ENCODE peak calls at places on chromosomes 11 and 22, in nine cellular contexts. One of them, this sample, is unnamed.

GRCh38 chr11:118696673-118697226 is 17.3 kb upstream of the TREH start:
- DNase-seq in pancreas: no peak
- DNase-seq in stimulated activated CD4-positive, alpha-beta T cell treated with anti-CD3 and anti-CD28 coated beads, Interleukin-12 subunit alpha, Interleukin-12 subunit beta, amount 100 ng/mL, for 24 hours: no peak
- DNase-seq in NCI-H2081 treated with DMSO at 0.1 percent for 48 hours: no peak
- DNase-seq in NCI-H345: no peak
- DNase-seq in heart left ventricle: no peak
- DNase-seq in osteocyte: no peak
- DNase-seq in activated T-cell treated with anti-CD3 and anti-CD28 coated beads for 1 hour: no peak
- DNase-seq in activated CD4-positive, alpha-beta T cell treated with anti-CD3 and anti-CD28 coated beads, Interleukin-2, amount 50 U/mL, for 4 hours: no peak
- DNase-seq in this sample: no peak

GRCh38 chr11:94128171-94128745 is 383 bp upstream of the PANX1 start:
- DNase-seq in osteocyte: no peak
- DNase-seq in pancreas: no peak
- DNase-seq in activated T-cell treated with anti-CD3 and anti-CD28 coated beads for 1 hour: no peak
- DNase-seq in NCI-H2081 treated with DMSO at 0.1 percent for 48 hours: no peak
- DNase-seq in NCI-H345: no peak
- DNase-seq in heart left ventricle: peak; percentile 48
- DNase-seq in activated CD4-positive, alpha-beta T cell treated with anti-CD3 and anti-CD28 coated beads, Interleukin-2, amount 50 U/mL, for 4 hours: no peak
- DNase-seq in stimulated activated CD4-positive, alpha-beta T cell treated with anti-CD3 and anti-CD28 coated beads, Interleukin-12 subunit alpha, Interleukin-12 subunit beta, amount 100 ng/mL, for 24 hours: no peak
- DNase-seq in this sample: no peak

GRCh38 chr11:2570211-2570811 is 125.5 kb downstream of the KCNQ1 start:
- DNase-seq in heart left ventricle: peak; percentile 20
- DNase-seq in NCI-H345: no peak
- DNase-seq in pancreas: peak; percentile 62
- DNase-seq in osteocyte: no peak
- DNase-seq in activated T-cell treated with anti-CD3 and anti-CD28 coated beads for 1 hour: no peak
- DNase-seq in activated CD4-positive, alpha-beta T cell treated with anti-CD3 and anti-CD28 coated beads, Interleukin-2, amount 50 U/mL, for 4 hours: no peak
- DNase-seq in NCI-H2081 treated with DMSO at 0.1 percent for 48 hours: no peak
- DNase-seq in stimulated activated CD4-positive, alpha-beta T cell treated with anti-CD3 and anti-CD28 coated beads, Interleukin-12 subunit alpha, Interleukin-12 subunit beta, amount 100 ng/mL, for 24 hours: no peak
- DNase-seq in this sample: no peak

GRCh38 chr22:30183271-30183670 is 63.3 kb downstream of the LIF start:
- DNase-seq in heart left ventricle: no peak
- DNase-seq in NCI-H2081 treated with DMSO at 0.1 percent for 48 hours: no peak
- DNase-seq in NCI-H345: no peak
- DNase-seq in stimulated activated CD4-positive, alpha-beta T cell treated with anti-CD3 and anti-CD28 coated beads, Interleukin-12 subunit alpha, Interleukin-12 subunit beta, amount 100 ng/mL, for 24 hours: no peak
- DNase-seq in osteocyte: no peak
- DNase-seq in activated CD4-positive, alpha-beta T cell treated with anti-CD3 and anti-CD28 coated beads, Interleukin-2, amount 50 U/mL, for 4 hours: no peak
- DNase-seq in activated T-cell treated with anti-CD3 and anti-CD28 coated beads for 1 hour: no peak
- DNase-seq in pancreas: no peak
- DNase-seq in this sample: no peak

GRCh38 chr11:130269544-130269943 is 45.2 kb downstream of the ZBTB44 start:
- DNase-seq in activated CD4-positive, alpha-beta T cell treated with anti-CD3 and anti-CD28 coated beads, Interleukin-2, amount 50 U/mL, for 4 hours: no peak
- DNase-seq in stimulated activated CD4-positive, alpha-beta T cell treated with anti-CD3 and anti-CD28 coated beads, Interleukin-12 subunit alpha, Interleukin-12 subunit beta, amount 100 ng/mL, for 24 hours: no peak
- DNase-seq in osteocyte: no peak
- DNase-seq in NCI-H2081 treated with DMSO at 0.1 percent for 48 hours: no peak
- DNase-seq in heart left ventricle: no peak
- DNase-seq in NCI-H345: no peak
- DNase-seq in activated T-cell treated with anti-CD3 and anti-CD28 coated beads for 1 hour: no peak
- DNase-seq in pancreas: no peak
- DNase-seq in this sample: no peak

GRCh38 chr11:100932474-100933100 is 197.0 kb downstream of the PGR start:
- DNase-seq in pancreas: no peak
- DNase-seq in activated T-cell treated with anti-CD3 and anti-CD28 coated beads for 1 hour: no peak
- DNase-seq in NCI-H2081 treated with DMSO at 0.1 percent for 48 hours: no peak
- DNase-seq in heart left ventricle: no peak
- DNase-seq in activated CD4-positive, alpha-beta T cell treated with anti-CD3 and anti-CD28 coated beads, Interleukin-2, amount 50 U/mL, for 4 hours: no peak
- DNase-seq in osteocyte: no peak
- DNase-seq in NCI-H345: peak; percentile 30
- DNase-seq in stimulated activated CD4-positive, alpha-beta T cell treated with anti-CD3 and anti-CD28 coated beads, Interleukin-12 subunit alpha, Interleukin-12 subunit beta, amount 100 ng/mL, for 24 hours: no peak
- DNase-seq in this sample: no peak

GRCh38 chr22:47367107-47367690 is 604.7 kb downstream of the TBC1D22A start:
- DNase-seq in activated CD4-positive, alpha-beta T cell treated with anti-CD3 and anti-CD28 coated beads, Interleukin-2, amount 50 U/mL, for 4 hours: no peak
- DNase-seq in NCI-H2081 treated with DMSO at 0.1 percent for 48 hours: no peak
- DNase-seq in heart left ventricle: no peak
- DNase-seq in stimulated activated CD4-positive, alpha-beta T cell treated with anti-CD3 and anti-CD28 coated beads, Interleukin-12 subunit alpha, Interleukin-12 subunit beta, amount 100 ng/mL, for 24 hours: no peak
- DNase-seq in osteocyte: peak; percentile 69
- DNase-seq in pancreas: no peak
- DNase-seq in activated T-cell treated with anti-CD3 and anti-CD28 coated beads for 1 hour: no peak
- DNase-seq in NCI-H345: no peak
- DNase-seq in this sample: no peak

GRCh38 chr11:47161134-47161854 is 15.4 kb downstream of the ARFGAP2 start:
- DNase-seq in stimulated activated CD4-positive, alpha-beta T cell treated with anti-CD3 and anti-CD28 coated beads, Interleukin-12 subunit alpha, Interleukin-12 subunit beta, amount 100 ng/mL, for 24 hours: no peak
- DNase-seq in NCI-H345: peak; percentile 50
- DNase-seq in activated CD4-positive, alpha-beta T cell treated with anti-CD3 and anti-CD28 coated beads, Interleukin-2, amount 50 U/mL, for 4 hours: peak; percentile 41
- DNase-seq in activated T-cell treated with anti-CD3 and anti-CD28 coated beads for 1 hour: peak; percentile 46
- DNase-seq in NCI-H2081 treated with DMSO at 0.1 percent for 48 hours: peak; percentile 15
- DNase-seq in osteocyte: no peak
- DNase-seq in pancreas: peak; percentile 85
- DNase-seq in heart left ventricle: peak; percentile 59
- DNase-seq in this sample: peak; percentile 55

GRCh38 chr22:49100764-49101163 is 726.9 kb downstream of the BRD1 start:
- DNase-seq in NCI-H2081 treated with DMSO at 0.1 percent for 48 hours: no peak
- DNase-seq in activated T-cell treated with anti-CD3 and anti-CD28 coated beads for 1 hour: no peak
- DNase-seq in stimulated activated CD4-positive, alpha-beta T cell treated with anti-CD3 and anti-CD28 coated beads, Interleukin-12 subunit alpha, Interleukin-12 subunit beta, amount 100 ng/mL, for 24 hours: no peak
- DNase-seq in osteocyte: no peak
- DNase-seq in heart left ventricle: no peak
- DNase-seq in pancreas: no peak
- DNase-seq in NCI-H345: no peak
- DNase-seq in activated CD4-positive, alpha-beta T cell treated with anti-CD3 and anti-CD28 coated beads, Interleukin-2, amount 50 U/mL, for 4 hours: no peak
- DNase-seq in this sample: no peak

GRCh38 chr11:43868852-43869567 is 11.6 kb upstream of the ALKBH3 start:
- DNase-seq in stimulated activated CD4-positive, alpha-beta T cell treated with anti-CD3 and anti-CD28 coated beads, Interleukin-12 subunit alpha, Interleukin-12 subunit beta, amount 100 ng/mL, for 24 hours: peak; percentile 8
- DNase-seq in activated CD4-positive, alpha-beta T cell treated with anti-CD3 and anti-CD28 coated beads, Interleukin-2, amount 50 U/mL, for 4 hours: peak; percentile 2
- DNase-seq in osteocyte: no peak
- DNase-seq in activated T-cell treated with anti-CD3 and anti-CD28 coated beads for 1 hour: no peak
- DNase-seq in pancreas: no peak
- DNase-seq in NCI-H2081 treated with DMSO at 0.1 percent for 48 hours: no peak
- DNase-seq in heart left ventricle: no peak
- DNase-seq in NCI-H345: no peak
- DNase-seq in this sample: no peak

GRCh38 chr11:131661137-131661536 is 290.7 kb downstream of the NTM start:
- DNase-seq in pancreas: no peak
- DNase-seq in osteocyte: no peak
- DNase-seq in activated T-cell treated with anti-CD3 and anti-CD28 coated beads for 1 hour: no peak
- DNase-seq in stimulated activated CD4-positive, alpha-beta T cell treated with anti-CD3 and anti-CD28 coated beads, Interleukin-12 subunit alpha, Interleukin-12 subunit beta, amount 100 ng/mL, for 24 hours: no peak
- DNase-seq in heart left ventricle: no peak
- DNase-seq in NCI-H2081 treated with DMSO at 0.1 percent for 48 hours: no peak
- DNase-seq in NCI-H345: no peak
- DNase-seq in activated CD4-positive, alpha-beta T cell treated with anti-CD3 and anti-CD28 coated beads, Interleukin-2, amount 50 U/mL, for 4 hours: no peak
- DNase-seq in this sample: no peak

GRCh38 chr22:43207386-43207785 is 20.5 kb upstream of the TTLL12 start:
- DNase-seq in activated CD4-positive, alpha-beta T cell treated with anti-CD3 and anti-CD28 coated beads, Interleukin-2, amount 50 U/mL, for 4 hours: no peak
- DNase-seq in activated T-cell treated with anti-CD3 and anti-CD28 coated beads for 1 hour: no peak
- DNase-seq in heart left ventricle: no peak
- DNase-seq in pancreas: no peak
- DNase-seq in stimulated activated CD4-positive, alpha-beta T cell treated with anti-CD3 and anti-CD28 coated beads, Interleukin-12 subunit alpha, Interleukin-12 subunit beta, amount 100 ng/mL, for 24 hours: no peak
- DNase-seq in osteocyte: no peak
- DNase-seq in NCI-H345: no peak
- DNase-seq in NCI-H2081 treated with DMSO at 0.1 percent for 48 hours: no peak
- DNase-seq in this sample: no peak

GRCh38 chr22:48105254-48105653 is 1342.8 kb downstream of the TBC1D22A start:
- DNase-seq in NCI-H2081 treated with DMSO at 0.1 percent for 48 hours: no peak
- DNase-seq in osteocyte: peak; percentile 77
- DNase-seq in stimulated activated CD4-positive, alpha-beta T cell treated with anti-CD3 and anti-CD28 coated beads, Interleukin-12 subunit alpha, Interleukin-12 subunit beta, amount 100 ng/mL, for 24 hours: no peak
- DNase-seq in activated T-cell treated with anti-CD3 and anti-CD28 coated beads for 1 hour: no peak
- DNase-seq in pancreas: no peak
- DNase-seq in activated CD4-positive, alpha-beta T cell treated with anti-CD3 and anti-CD28 coated beads, Interleukin-2, amount 50 U/mL, for 4 hours: no peak
- DNase-seq in NCI-H345: no peak
- DNase-seq in heart left ventricle: no peak
- DNase-seq in this sample: no peak

GRCh38 chr22:17436382-17436951 is 67.2 kb downstream of the CECR2 start:
- DNase-seq in stimulated activated CD4-positive, alpha-beta T cell treated with anti-CD3 and anti-CD28 coated beads, Interleukin-12 subunit alpha, Interleukin-12 subunit beta, amount 100 ng/mL, for 24 hours: no peak
- DNase-seq in pancreas: no peak
- DNase-seq in activated T-cell treated with anti-CD3 and anti-CD28 coated beads for 1 hour: no peak
- DNase-seq in osteocyte: no peak
- DNase-seq in NCI-H2081 treated with DMSO at 0.1 percent for 48 hours: no peak
- DNase-seq in NCI-H345: no peak
- DNase-seq in heart left ventricle: no peak
- DNase-seq in activated CD4-positive, alpha-beta T cell treated with anti-CD3 and anti-CD28 coated beads, Interleukin-2, amount 50 U/mL, for 4 hours: no peak
- DNase-seq in this sample: no peak

GRCh38 chr11:72483412-72484186 is 49.3 kb upstream of the CLPB start:
- DNase-seq in stimulated activated CD4-positive, alpha-beta T cell treated with anti-CD3 and anti-CD28 coated beads, Interleukin-12 subunit alpha, Interleukin-12 subunit beta, amount 100 ng/mL, for 24 hours: no peak
- DNase-seq in osteocyte: no peak
- DNase-seq in pancreas: no peak
- DNase-seq in activated T-cell treated with anti-CD3 and anti-CD28 coated beads for 1 hour: no peak
- DNase-seq in NCI-H2081 treated with DMSO at 0.1 percent for 48 hours: no peak
- DNase-seq in activated CD4-positive, alpha-beta T cell treated with anti-CD3 and anti-CD28 coated beads, Interleukin-2, amount 50 U/mL, for 4 hours: no peak
- DNase-seq in NCI-H345: no peak
- DNase-seq in heart left ventricle: no peak
- DNase-seq in this sample: no peak

GRCh38 chr11:134050541-134051383 is 18.1 kb upstream of the JAM3 start:
- DNase-seq in NCI-H345: peak; percentile 94
- DNase-seq in NCI-H2081 treated with DMSO at 0.1 percent for 48 hours: no peak
- DNase-seq in stimulated activated CD4-positive, alpha-beta T cell treated with anti-CD3 and anti-CD28 coated beads, Interleukin-12 subunit alpha, Interleukin-12 subunit beta, amount 100 ng/mL, for 24 hours: peak; percentile 47
- DNase-seq in osteocyte: peak; percentile 90
- DNase-seq in heart left ventricle: peak; percentile 76
- DNase-seq in activated T-cell treated with anti-CD3 and anti-CD28 coated beads for 1 hour: peak; percentile 70
- DNase-seq in activated CD4-positive, alpha-beta T cell treated with anti-CD3 and anti-CD28 coated beads, Interleukin-2, amount 50 U/mL, for 4 hours: peak; percentile 65
- DNase-seq in pancreas: peak; percentile 90
- DNase-seq in this sample: peak; percentile 64

GRCh38 chr11:66373261-66373660 is 1.7 kb upstream of the SLC29A2 start:
- DNase-seq in heart left ventricle: peak; percentile 81
- DNase-seq in NCI-H345: no peak
- DNase-seq in activated T-cell treated with anti-CD3 and anti-CD28 coated beads for 1 hour: no peak
- DNase-seq in osteocyte: no peak
- DNase-seq in NCI-H2081 treated with DMSO at 0.1 percent for 48 hours: no peak
- DNase-seq in pancreas: no peak
- DNase-seq in activated CD4-positive, alpha-beta T cell treated with anti-CD3 and anti-CD28 coated beads, Interleukin-2, amount 50 U/mL, for 4 hours: no peak
- DNase-seq in stimulated activated CD4-positive, alpha-beta T cell treated with anti-CD3 and anti-CD28 coated beads, Interleukin-12 subunit alpha, Interleukin-12 subunit beta, amount 100 ng/mL, for 24 hours: no peak
- DNase-seq in this sample: no peak

GRCh38 chr11:122104381-122104780 is 11.6 kb downstream of the BLID start:
- DNase-seq in NCI-H2081 treated with DMSO at 0.1 percent for 48 hours: no peak
- DNase-seq in activated CD4-positive, alpha-beta T cell treated with anti-CD3 and anti-CD28 coated beads, Interleukin-2, amount 50 U/mL, for 4 hours: no peak
- DNase-seq in pancreas: no peak
- DNase-seq in heart left ventricle: no peak
- DNase-seq in NCI-H345: no peak
- DNase-seq in activated T-cell treated with anti-CD3 and anti-CD28 coated beads for 1 hour: no peak
- DNase-seq in osteocyte: no peak
- DNase-seq in stimulated activated CD4-positive, alpha-beta T cell treated with anti-CD3 and anti-CD28 coated beads, Interleukin-12 subunit alpha, Interleukin-12 subunit beta, amount 100 ng/mL, for 24 hours: no peak
- DNase-seq in this sample: no peak

GRCh38 chr11:20164152-20164551 is 3.9 kb upstream of the DBX1 start:
- DNase-seq in stimulated activated CD4-positive, alpha-beta T cell treated with anti-CD3 and anti-CD28 coated beads, Interleukin-12 subunit alpha, Interleukin-12 subunit beta, amount 100 ng/mL, for 24 hours: no peak
- DNase-seq in NCI-H345: no peak
- DNase-seq in NCI-H2081 treated with DMSO at 0.1 percent for 48 hours: no peak
- DNase-seq in heart left ventricle: no peak
- DNase-seq in activated T-cell treated with anti-CD3 and anti-CD28 coated beads for 1 hour: no peak
- DNase-seq in pancreas: no peak
- DNase-seq in activated CD4-positive, alpha-beta T cell treated with anti-CD3 and anti-CD28 coated beads, Interleukin-2, amount 50 U/mL, for 4 hours: no peak
- DNase-seq in osteocyte: no peak
- DNase-seq in this sample: no peak

GRCh38 chr22:45163074-45163416 is 680 bp upstream of the NUP50 start:
- DNase-seq in stimulated activated CD4-positive, alpha-beta T cell treated with anti-CD3 and anti-CD28 coated beads, Interleukin-12 subunit alpha, Interleukin-12 subunit beta, amount 100 ng/mL, for 24 hours: no peak
- DNase-seq in NCI-H345: peak; percentile 1
- DNase-seq in pancreas: no peak
- DNase-seq in activated CD4-positive, alpha-beta T cell treated with anti-CD3 and anti-CD28 coated beads, Interleukin-2, amount 50 U/mL, for 4 hours: no peak
- DNase-seq in heart left ventricle: no peak
- DNase-seq in activated T-cell treated with anti-CD3 and anti-CD28 coated beads for 1 hour: no peak
- DNase-seq in osteocyte: no peak
- DNase-seq in NCI-H2081 treated with DMSO at 0.1 percent for 48 hours: no peak
- DNase-seq in this sample: no peak

GRCh38 chr11:66727282-66727882 is 1.6 kb downstream of the SPTBN2 start:
- DNase-seq in stimulated activated CD4-positive, alpha-beta T cell treated with anti-CD3 and anti-CD28 coated beads, Interleukin-12 subunit alpha, Interleukin-12 subunit beta, amount 100 ng/mL, for 24 hours: no peak
- DNase-seq in pancreas: no peak
- DNase-seq in osteocyte: no peak
- DNase-seq in activated CD4-positive, alpha-beta T cell treated with anti-CD3 and anti-CD28 coated beads, Interleukin-2, amount 50 U/mL, for 4 hours: no peak
- DNase-seq in activated T-cell treated with anti-CD3 and anti-CD28 coated beads for 1 hour: no peak
- DNase-seq in NCI-H2081 treated with DMSO at 0.1 percent for 48 hours: no peak
- DNase-seq in NCI-H345: peak; percentile 21
- DNase-seq in heart left ventricle: no peak
- DNase-seq in this sample: no peak

GRCh38 chr11:26608507-26609146 is 36.6 kb upstream of the MUC15 start:
- DNase-seq in osteocyte: no peak
- DNase-seq in stimulated activated CD4-positive, alpha-beta T cell treated with anti-CD3 and anti-CD28 coated beads, Interleukin-12 subunit alpha, Interleukin-12 subunit beta, amount 100 ng/mL, for 24 hours: no peak
- DNase-seq in activated T-cell treated with anti-CD3 and anti-CD28 coated beads for 1 hour: no peak
- DNase-seq in NCI-H345: no peak
- DNase-seq in activated CD4-positive, alpha-beta T cell treated with anti-CD3 and anti-CD28 coated beads, Interleukin-2, amount 50 U/mL, for 4 hours: no peak
- DNase-seq in NCI-H2081 treated with DMSO at 0.1 percent for 48 hours: no peak
- DNase-seq in pancreas: no peak
- DNase-seq in heart left ventricle: no peak
- DNase-seq in this sample: no peak

GRCh38 chr11:63768232-63769043 is at the start of gene ZFTA:
- DNase-seq in NCI-H345: peak; percentile 63
- DNase-seq in NCI-H2081 treated with DMSO at 0.1 percent for 48 hours: no peak
- DNase-seq in activated T-cell treated with anti-CD3 and anti-CD28 coated beads for 1 hour: peak; percentile 54
- DNase-seq in pancreas: peak; percentile 86
- DNase-seq in stimulated activated CD4-positive, alpha-beta T cell treated with anti-CD3 and anti-CD28 coated beads, Interleukin-12 subunit alpha, Interleukin-12 subunit beta, amount 100 ng/mL, for 24 hours: no peak
- DNase-seq in osteocyte: peak; percentile 89
- DNase-seq in activated CD4-positive, alpha-beta T cell treated with anti-CD3 and anti-CD28 coated beads, Interleukin-2, amount 50 U/mL, for 4 hours: peak; percentile 49
- DNase-seq in heart left ventricle: peak; percentile 75
- DNase-seq in this sample: peak; percentile 30

GRCh38 chr11:24617856-24618255 is 121.0 kb downstream of the LUZP2 start:
- DNase-seq in NCI-H345: no peak
- DNase-seq in osteocyte: no peak
- DNase-seq in activated T-cell treated with anti-CD3 and anti-CD28 coated beads for 1 hour: no peak
- DNase-seq in heart left ventricle: no peak
- DNase-seq in NCI-H2081 treated with DMSO at 0.1 percent for 48 hours: no peak
- DNase-seq in activated CD4-positive, alpha-beta T cell treated with anti-CD3 and anti-CD28 coated beads, Interleukin-2, amount 50 U/mL, for 4 hours: no peak
- DNase-seq in stimulated activated CD4-positive, alpha-beta T cell treated with anti-CD3 and anti-CD28 coated beads, Interleukin-12 subunit alpha, Interleukin-12 subunit beta, amount 100 ng/mL, for 24 hours: no peak
- DNase-seq in pancreas: no peak
- DNase-seq in this sample: no peak

GRCh38 chr11:65021003-65021402 is 6.2 kb upstream of the SNX15 start:
- DNase-seq in NCI-H345: no peak
- DNase-seq in osteocyte: no peak
- DNase-seq in stimulated activated CD4-positive, alpha-beta T cell treated with anti-CD3 and anti-CD28 coated beads, Interleukin-12 subunit alpha, Interleukin-12 subunit beta, amount 100 ng/mL, for 24 hours: no peak
- DNase-seq in heart left ventricle: no peak
- DNase-seq in pancreas: no peak
- DNase-seq in activated T-cell treated with anti-CD3 and anti-CD28 coated beads for 1 hour: no peak
- DNase-seq in activated CD4-positive, alpha-beta T cell treated with anti-CD3 and anti-CD28 coated beads, Interleukin-2, amount 50 U/mL, for 4 hours: no peak
- DNase-seq in NCI-H2081 treated with DMSO at 0.1 percent for 48 hours: no peak
- DNase-seq in this sample: no peak

GRCh38 chr11:71428861-71429435 is 19.2 kb downstream of the DHCR7 start:
- DNase-seq in osteocyte: no peak
- DNase-seq in NCI-H345: no peak
- DNase-seq in NCI-H2081 treated with DMSO at 0.1 percent for 48 hours: no peak
- DNase-seq in activated CD4-positive, alpha-beta T cell treated with anti-CD3 and anti-CD28 coated beads, Interleukin-2, amount 50 U/mL, for 4 hours: no peak
- DNase-seq in activated T-cell treated with anti-CD3 and anti-CD28 coated beads for 1 hour: no peak
- DNase-seq in heart left ventricle: no peak
- DNase-seq in pancreas: no peak
- DNase-seq in stimulated activated CD4-positive, alpha-beta T cell treated with anti-CD3 and anti-CD28 coated beads, Interleukin-12 subunit alpha, Interleukin-12 subunit beta, amount 100 ng/mL, for 24 hours: no peak
- DNase-seq in this sample: peak; percentile 21

GRCh38 chr22:37403267-37403960 is 23.9 kb downstream of the ELFN2 start:
- DNase-seq in heart left ventricle: no peak
- DNase-seq in osteocyte: no peak
- DNase-seq in activated CD4-positive, alpha-beta T cell treated with anti-CD3 and anti-CD28 coated beads, Interleukin-2, amount 50 U/mL, for 4 hours: no peak
- DNase-seq in NCI-H345: no peak
- DNase-seq in activated T-cell treated with anti-CD3 and anti-CD28 coated beads for 1 hour: no peak
- DNase-seq in stimulated activated CD4-positive, alpha-beta T cell treated with anti-CD3 and anti-CD28 coated beads, Interleukin-12 subunit alpha, Interleukin-12 subunit beta, amount 100 ng/mL, for 24 hours: no peak
- DNase-seq in pancreas: no peak
- DNase-seq in NCI-H2081 treated with DMSO at 0.1 percent for 48 hours: no peak
- DNase-seq in this sample: no peak

GRCh38 chr11:114159320-114159719 is 99.8 kb downstream of the ZBTB16 start:
- DNase-seq in NCI-H345: no peak
- DNase-seq in pancreas: no peak
- DNase-seq in activated CD4-positive, alpha-beta T cell treated with anti-CD3 and anti-CD28 coated beads, Interleukin-2, amount 50 U/mL, for 4 hours: no peak
- DNase-seq in NCI-H2081 treated with DMSO at 0.1 percent for 48 hours: no peak
- DNase-seq in heart left ventricle: no peak
- DNase-seq in osteocyte: no peak
- DNase-seq in activated T-cell treated with anti-CD3 and anti-CD28 coated beads for 1 hour: no peak
- DNase-seq in stimulated activated CD4-positive, alpha-beta T cell treated with anti-CD3 and anti-CD28 coated beads, Interleukin-12 subunit alpha, Interleukin-12 subunit beta, amount 100 ng/mL, for 24 hours: no peak
- DNase-seq in this sample: no peak

This sample was measured in anterior cingulate cortex.